ENCODE peak calls at places on chromosomes 11 and 22, in four cellular contexts. V is kidney epithelial cell, S is HFFc6, E is mucosa of descending colon. D is an unnamed sample.

GRCh38 chr11:107567739-107568335 is 2.3 kb upstream of the ALKBH8 start:
- DNase-seq in V (no peak), S (no peak), E (no peak), D (no peak)

GRCh38 chr11:118401880-118402590 is 629 bp downstream of the ATP5MG start:
- DNase-seq in V (no peak), S (peak; percentile 88), E (no peak), D (peak; percentile 67)

GRCh38 chr11:119591836-119592310 is 137.1 kb downstream of the NECTIN1 start:
- DNase-seq in V (no peak), S (no peak), E (no peak), D (no peak)

GRCh38 chr11:101441747-101442146 is 142.1 kb downstream of the TRPC6 start:
- DNase-seq in V (no peak), S (peak; percentile 2), E (no peak), D (no peak)

GRCh38 chr11:47766363-47767227 is 546 bp downstream of the FNBP4 start:
- DNase-seq in V (no peak), S (peak; percentile 33), E (peak; percentile 82), D (no peak)

GRCh38 chr11:75328426-75329277 is 22.8 kb downstream of the ARRB1 start:
- DNase-seq in V (peak; percentile 65), S (peak; percentile 84), E (peak; percentile 90), D (peak; percentile 40)

GRCh38 chr11:72771507-72771906 is 19.3 kb upstream of the ARAP1 start:
- DNase-seq in V (no peak), S (peak; percentile 39), E (no peak), D (no peak)

GRCh38 chr11:118998822-118999221 is 884 bp downstream of the CENATAC start:
- DNase-seq in V (peak; percentile 62), S (peak; percentile 81), E (no peak), D (no peak)

GRCh38 chr11:102864724-102865123 is 10.1 kb downstream of the MMP12 start:
- DNase-seq in V (no peak), S (no peak), E (no peak), D (no peak)

GRCh38 chr11:133951484-133952198 is 5.1 kb downstream of the IGSF9B start:
- DNase-seq in V (no peak), S (peak; percentile 33), E (no peak), D (no peak)

GRCh38 chr11:73647459-73648100 is 1.2 kb downstream of the PLEKHB1 start:
- DNase-seq in V (peak; percentile 73), S (peak; percentile 70), E (peak; percentile 94), D (no peak)

GRCh38 chr11:72102162-72102561 is 935 bp downstream of the LAMTOR1 start:
- DNase-seq in V (no peak), S (no peak), E (no peak), D (no peak)

GRCh38 chr11:86475027-86475426 is 100.3 kb downstream of the CCDC81 start:
- DNase-seq in V (no peak), S (no peak), E (no peak), D (no peak)

GRCh38 chr22:24325105-24325757 is 54.6 kb downstream of the SPECC1L start:
- DNase-seq in V (peak; percentile 59), S (peak; percentile 97), E (peak; percentile 55), D (peak; percentile 99)

GRCh38 chr22:19115628-19116027 is 6.6 kb downstream of the DGCR2 start:
- DNase-seq in V (no peak), S (no peak), E (no peak), D (no peak)

GRCh38 chr11:12767577-12767976 is 93.4 kb downstream of the TEAD1 start:
- DNase-seq in V (no peak), S (no peak), E (no peak), D (no peak)

GRCh38 chr11:131504199-131504949 is 134.0 kb downstream of the NTM start:
- DNase-seq in V (no peak), S (no peak), E (no peak), D (no peak)

GRCh38 chr11:110565344-110565684 is 135.6 kb downstream of the FDX1 start:
- DNase-seq in V (no peak), S (no peak), E (no peak), D (no peak)

GRCh38 chr22:42635531-42635930 is 4.9 kb downstream of the ATP5MGL start:
- DNase-seq in V (peak; percentile 82), S (peak; percentile 92), E (no peak), D (peak; percentile 76)

GRCh38 chr22:42633013-42633412 is 7.4 kb downstream of the ATP5MGL start:
- DNase-seq in V (no peak), S (no peak), E (no peak), D (no peak)

GRCh38 chr22:42630211-42630610 is 10.2 kb downstream of the ATP5MGL start:
- DNase-seq in V (no peak), S (no peak), E (no peak), D (no peak)

GRCh38 chr22:42630901-42631602 is 9.3 kb downstream of the ATP5MGL start:
- DNase-seq in V (no peak), S (no peak), E (no peak), D (no peak)

DNA sequence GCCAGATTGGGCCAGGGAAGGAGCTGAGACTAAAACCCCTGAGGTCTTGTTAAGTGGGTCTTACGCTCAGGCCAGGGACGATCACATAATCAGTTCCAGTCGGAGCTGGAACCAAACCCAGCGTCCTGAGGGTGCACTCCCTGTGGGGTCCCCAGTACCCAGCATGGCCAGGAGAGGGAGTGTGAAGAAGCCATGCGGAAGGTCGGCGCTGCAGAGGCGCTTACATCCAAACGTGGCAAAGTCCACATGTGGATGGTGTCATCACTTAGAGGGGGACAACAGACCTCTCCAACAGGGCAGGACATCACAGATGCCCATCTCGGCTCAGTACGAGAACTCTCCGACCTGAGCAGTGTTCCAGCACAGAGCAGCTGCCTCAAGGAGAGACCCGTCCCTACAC is 8.3 kb downstream of the ATP5MGL start:
- DNase-seq in V (no peak), S (no peak), E (no peak), D (no peak)
- TF ChIP-seq CTCF in V (peak; percentile 33), S (peak; percentile 71), E (no peak), D (peak; percentile 37)

GRCh38 chr22:37448521-37449150 is 21.4 kb upstream of the ELFN2 start:
- DNase-seq in V (no peak), S (no peak), E (no peak), D (no peak)

GRCh38 chr22:37443977-37444376 is 16.7 kb upstream of the ELFN2 start:
- DNase-seq in V (no peak), S (no peak), E (no peak), D (no peak)

GRCh38 chr22:37445501-37445900 is 18.2 kb upstream of the ELFN2 start:
- DNase-seq in V (no peak), S (no peak), E (no peak), D (no peak)

GRCh38 chr22:37453696-37454095 is 26.4 kb upstream of the ELFN2 start:
- DNase-seq in V (no peak), S (no peak), E (no peak), D (no peak)

GRCh38 chr22:37449281-37449680 is 22.0 kb upstream of the ELFN2 start:
- DNase-seq in V (no peak), S (no peak), E (no peak), D (no peak)
- TF ChIP-seq CTCF in V (no peak), S (no peak), E (no peak), D (no peak)

GRCh38 chr22:37904572-37905533 is 1.2 kb upstream of the MICALL1 start:
- DNase-seq in V (peak; percentile 97), S (peak; percentile 96), E (no peak), D (peak; percentile 90)

GRCh38 chr22:37909756-37910155 is 3.7 kb downstream of the MICALL1 start:
- DNase-seq in V (no peak), S (no peak), E (no peak), D (no peak)

GRCh38 chr22:37906364-37907008 is 389 bp downstream of the MICALL1 start:
- DNase-seq in V (no peak), S (no peak), E (peak; percentile 49), D (no peak)

GRCh38 chr22:37907036-37907954 is 1.2 kb downstream of the MICALL1 start:
- DNase-seq in V (no peak), S (peak; percentile 21), E (no peak), D (no peak)

GRCh38 chr22:37905534-37906363 is at the start of gene MICALL1:
- DNase-seq in V (no peak), S (peak; percentile 58), E (peak; percentile 80), D (no peak)
- TF ChIP-seq CTCF in V (no peak), S (peak; percentile 33), E (peak; percentile 39), D (no peak)

GRCh38 chr22:37043828-37044538 is 7.6 kb upstream of the KCTD17 start:
- DNase-seq in V (no peak), S (peak; percentile 14), E (peak; percentile 88), D (no peak)
- TF ChIP-seq CTCF in V (peak; percentile 91), S (peak; percentile 76), E (peak; percentile 69), D (peak; percentile 62)

GRCh38 chr11:67647471-67647870 is 3.1 kb downstream of the ACY3 start:
- DNase-seq in V (no peak), S (no peak), E (no peak), D (no peak)

GRCh38 chr11:67648796-67649613 is 1.5 kb downstream of the ACY3 start:
- DNase-seq in V (no peak), S (no peak), E (no peak), D (no peak)

GRCh38 chr11:67646535-67647336 is 3.8 kb downstream of the ACY3 start:
- DNase-seq in V (no peak), S (no peak), E (peak; percentile 65), D (no peak)

GRCh38 chr11:67649634-67650540 is 643 bp downstream of the ACY3 start:
- DNase-seq in V (no peak), S (no peak), E (no peak), D (no peak)

GRCh38 chr11:67648140-67648795 is 2.3 kb downstream of the ACY3 start:
- DNase-seq in V (no peak), S (no peak), E (no peak), D (no peak)
- TF ChIP-seq CTCF in V (peak; percentile 32), S (peak; percentile 31), E (no peak), D (peak; percentile 35)

GRCh38 chr11:32388871-32389770 is 46.2 kb downstream of the WT1 start:
- DNase-seq in V (no peak), S (no peak), E (no peak), D (no peak)

GRCh38 chr11:32390712-32391111 is 44.6 kb downstream of the WT1 start:
- DNase-seq in V (no peak), S (no peak), E (no peak), D (no peak)

GRCh38 chr11:32386770-32387377 is 48.5 kb downstream of the WT1 start:
- DNase-seq in V (no peak), S (peak; percentile 25), E (no peak), D (no peak)

GRCh38 chr11:32382339-32383049 is 52.8 kb downstream of the WT1 start:
- DNase-seq in V (peak; percentile 35), S (no peak), E (no peak), D (no peak)

GRCh38 chr11:32385998-32386397 is 49.3 kb downstream of the WT1 start:
- DNase-seq in V (no peak), S (peak; percentile 28), E (peak; percentile 49), D (no peak)
- TF ChIP-seq CTCF in V (peak; percentile 49), S (peak; percentile 65), E (no peak), D (peak; percentile 8)

D was measured in AG04449.